ENCODE peak calls at places on chromosomes 6 and 20, in five cellular contexts. M, S, G, V and N are unnamed samples.

GRCh38 chr6:149566372-149567193 is at the start of gene GINM1:
- DNase-seq in G (peak; percentile 36), S (peak; percentile 42), V (peak; percentile 43), M (peak; percentile 47), N (peak; percentile 46)

GRCh38 chr6:13575377-13575775 is 975 bp downstream of the SIRT5 start:
- DNase-seq in S (no peak), M (no peak), G (no peak), V (no peak), N (no peak)

GRCh38 chr20:11792229-11792953 is 125.3 kb upstream of the BTBD3 start:
- DNase-seq in M (no peak), V (no peak), S (no peak), G (no peak), N (no peak)

GRCh38 chr20:23920936-23921335 is 41.4 kb upstream of the CST5 start:
- DNase-seq in M (no peak), S (no peak), G (no peak), V (no peak), N (no peak)

GRCh38 chr20:62483613-62484468 is 8.0 kb upstream of the GATA5 start:
- DNase-seq in M (no peak), S (no peak), G (no peak), V (no peak), N (no peak)

GRCh38 chr20:10522328-10522727 is 87.2 kb downstream of the SLX4IP start:
- DNase-seq in M (no peak), G (no peak), V (no peak), S (no peak), N (no peak)

GRCh38 chr6:30100585-30101422 is 12.1 kb downstream of the TRIM31 start:
- DNase-seq in G (no peak), M (peak; percentile 49), V (peak; percentile 56), S (no peak), N (peak; percentile 32)

GRCh38 chr6:169235286-169235685 is 18.4 kb downstream of the THBS2 start:
- DNase-seq in V (no peak), M (no peak), S (no peak), G (no peak), N (no peak)

GRCh38 chr6:167530960-167531359 is 206.1 kb downstream of the TTLL2 start:
- DNase-seq in S (no peak), V (no peak), M (no peak), G (no peak), N (no peak)

GRCh38 chr6:33583591-33584155 is 3.6 kb upstream of the BAK1 start:
- DNase-seq in V (no peak), M (no peak), G (no peak), S (no peak), N (no peak)

GRCh38 chr6:39707962-39708683 is 17.1 kb downstream of the KIF6 start:
- DNase-seq in G (peak; percentile 74), S (no peak), M (no peak), V (no peak), N (no peak)

DNA sequence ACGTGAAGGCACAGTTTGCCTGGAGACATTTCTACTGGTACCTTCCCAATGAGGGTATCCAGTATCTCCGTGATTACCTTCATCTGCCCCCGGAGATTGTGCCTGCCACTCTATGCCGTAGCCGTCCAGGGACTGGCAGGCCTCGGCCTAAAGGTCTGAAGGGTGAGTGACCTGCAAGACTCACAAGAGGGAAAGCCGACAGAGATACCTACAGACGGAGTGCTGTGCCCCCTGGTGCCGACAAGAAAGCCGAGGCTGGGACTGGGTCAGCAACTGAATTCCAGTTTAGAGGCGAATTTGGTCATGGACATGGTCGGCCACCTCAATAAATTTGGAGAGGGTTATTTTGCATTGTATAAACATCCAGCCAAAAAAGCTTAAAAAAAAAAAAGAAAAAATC is 420.3 kb upstream of the FLRT3 start:
- DNase-seq in V (no peak), S (no peak), G (no peak), M (no peak), N (no peak)
- TF ChIP-seq CTCF in V (no peak), S (no peak), G (no peak), M (no peak), N (no peak)

DNA sequence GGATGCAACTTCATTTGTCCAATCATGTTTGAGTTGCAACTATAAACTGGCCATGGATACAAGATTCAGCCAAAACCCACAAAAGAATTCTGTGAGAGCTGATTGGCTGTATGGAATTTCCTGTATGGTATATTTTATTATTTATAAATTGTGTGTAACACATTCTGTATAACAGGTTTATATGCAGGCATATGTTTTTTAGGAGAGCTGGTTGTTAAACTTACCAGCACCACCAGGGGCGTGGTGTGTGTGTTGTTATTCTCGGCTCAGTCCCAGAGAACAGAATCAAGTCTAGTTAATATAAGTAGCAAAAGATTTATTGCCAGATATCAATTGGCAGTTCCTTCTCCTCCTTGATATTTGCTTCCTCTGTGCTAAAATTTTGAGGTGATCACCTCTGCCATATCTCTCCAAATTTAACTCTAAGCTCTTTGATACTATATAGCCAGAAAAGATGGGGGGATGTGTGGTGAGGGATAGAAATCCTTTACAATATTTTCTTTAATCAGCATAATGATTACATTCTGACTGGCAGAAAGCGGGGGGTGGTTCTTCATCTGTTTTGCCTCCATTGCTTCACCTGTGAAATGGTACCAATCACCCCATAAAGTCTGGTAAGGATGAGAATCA is 22.9 kb downstream of the CNBD2 start:
- DNase-seq in G (peak; percentile 21), M (no peak), S (no peak), V (no peak), N (peak; percentile 50)
- TF ChIP-seq CTCF in G (peak; percentile 70), M (no peak), S (peak; percentile 49), V (no peak), N (peak; percentile 37)

DNA sequence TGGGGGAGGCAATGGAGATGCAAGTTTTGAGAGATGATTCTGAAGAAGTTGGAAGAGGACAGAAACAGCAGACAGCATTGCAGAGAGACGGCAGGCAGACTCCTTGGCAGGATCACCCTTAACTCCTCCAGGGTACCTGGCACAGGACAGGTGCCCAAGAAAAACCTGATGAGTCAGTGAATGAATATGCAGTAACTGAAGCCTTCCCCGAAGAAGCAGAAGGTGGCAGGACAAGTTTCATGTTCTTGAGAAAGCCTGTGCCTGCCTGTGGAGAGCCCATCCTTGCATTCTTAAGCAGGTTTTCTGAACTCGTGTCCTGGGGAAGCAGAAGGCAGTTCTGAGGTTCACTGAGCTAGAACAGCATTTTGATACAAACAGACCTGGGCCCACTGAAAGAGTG is 79.6 kb upstream of the SASH1 start:
- DNase-seq in G (no peak), S (no peak), V (no peak), M (no peak), N (peak; percentile 77)
- TF ChIP-seq CTCF in G (no peak), S (no peak), V (no peak), M (no peak), N (no peak)

GRCh38 chr6:108362455-108362854 is 67.6 kb downstream of the AFG1L start:
- DNase-seq in V (no peak), G (no peak), S (no peak), M (no peak), N (no peak)

GRCh38 chr6:108361312-108361932 is 66.6 kb downstream of the AFG1L start:
- DNase-seq in S (no peak), M (no peak), G (peak; percentile 28), V (no peak), N (no peak)

GRCh38 chr6:108360919-108361311 is 66.1 kb downstream of the AFG1L start:
- DNase-seq in M (no peak), V (no peak), S (no peak), G (no peak), N (no peak)

GRCh38 chr6:108363113-108363512 is 68.3 kb downstream of the AFG1L start:
- DNase-seq in S (no peak), M (no peak), V (no peak), G (no peak), N (no peak)

DNA sequence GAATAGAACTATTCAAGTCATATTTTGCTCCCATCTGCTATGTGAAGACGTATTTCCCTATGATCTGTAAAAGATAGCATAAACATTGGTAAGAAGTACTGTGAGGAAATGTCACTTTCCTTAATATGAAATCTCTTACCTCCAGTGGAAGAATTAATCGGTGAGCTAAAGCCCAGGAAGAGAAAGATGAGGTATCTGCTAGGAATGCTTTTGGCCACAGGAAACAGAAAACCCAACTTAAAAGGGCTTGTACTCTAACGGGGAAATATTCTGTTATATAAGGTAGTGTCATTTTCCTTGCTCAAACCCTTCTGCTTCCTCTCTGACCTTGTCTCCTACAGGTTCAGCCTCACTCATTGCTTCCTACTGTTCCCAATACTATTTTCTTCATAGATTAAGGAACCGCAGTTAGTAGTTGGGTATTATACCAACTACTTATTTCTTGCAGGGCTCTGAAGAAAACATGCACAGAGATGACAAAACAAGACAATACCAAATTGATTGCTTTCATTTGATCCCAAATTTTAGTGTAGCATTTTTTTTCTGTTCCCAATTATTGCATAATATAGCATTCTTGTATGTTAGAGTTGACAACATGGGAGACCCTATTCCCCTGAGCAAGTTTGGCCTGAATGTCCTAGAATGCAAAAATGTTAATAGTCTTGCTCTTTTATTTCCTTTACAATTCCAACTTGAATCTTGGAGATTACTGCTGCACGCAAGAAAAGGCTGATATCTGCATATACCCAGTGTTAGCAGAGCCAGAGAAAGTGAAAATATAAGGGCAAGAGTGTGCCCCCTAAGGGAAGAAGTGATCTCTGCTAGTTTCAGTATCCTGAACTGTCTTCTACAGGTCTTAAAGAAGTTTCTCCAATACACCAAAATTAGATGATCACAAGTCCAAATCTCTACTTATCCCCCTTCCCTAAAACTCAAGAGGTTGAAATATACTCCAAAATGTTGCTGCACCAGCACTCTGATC is 65.3 kb downstream of the AFG1L start:
- DNase-seq in M (no peak), S (no peak), G (no peak), V (no peak), N (no peak)
- TF ChIP-seq CTCF in M (no peak), S (no peak), G (no peak), V (no peak), N (no peak)

GRCh38 chr6:84218091-84218490 is 9.4 kb downstream of the CEP162 start:
- DNase-seq in S (no peak), M (no peak), V (no peak), G (no peak), N (no peak)

GRCh38 chr6:84224251-84224650 is 3.2 kb downstream of the CEP162 start:
- DNase-seq in G (peak; percentile 83), M (no peak), V (no peak), S (no peak), N (no peak)

GRCh38 chr6:84222426-84222825 is 5.0 kb downstream of the CEP162 start:
- DNase-seq in M (no peak), V (no peak), G (no peak), S (no peak), N (no peak)

GRCh38 chr6:84220809-84221409 is 6.5 kb downstream of the CEP162 start:
- DNase-seq in V (no peak), M (no peak), G (peak; percentile 43), S (no peak), N (peak; percentile 38)
- TF ChIP-seq CTCF in V (no peak), M (no peak), G (peak; percentile 62), S (peak; percentile 60), N (peak; percentile 60)

DNA sequence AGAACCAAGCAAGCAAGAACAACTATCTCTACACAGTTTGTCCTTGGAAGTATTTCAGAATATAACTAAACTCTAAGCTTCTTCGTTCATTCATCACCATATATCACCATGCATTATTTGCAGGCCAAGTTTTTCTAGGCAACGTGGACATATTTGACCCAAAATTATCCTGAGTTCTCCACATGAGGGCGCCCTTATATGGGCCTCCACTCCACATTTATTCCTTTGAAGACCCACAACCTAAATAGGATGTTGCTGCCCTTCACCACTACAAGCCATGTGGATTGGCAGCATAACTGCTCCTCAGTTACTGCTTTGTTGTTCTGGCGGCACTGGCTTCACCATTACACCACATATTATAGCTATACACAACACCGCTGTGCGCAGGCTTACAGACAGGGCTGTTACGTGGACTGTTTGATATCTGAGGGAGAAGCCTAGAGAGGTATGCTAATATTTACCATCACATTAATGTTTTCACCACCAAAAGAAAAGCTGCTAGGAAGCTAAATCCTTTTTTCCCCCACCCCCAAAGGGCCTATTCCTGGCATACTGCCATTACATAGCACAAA is 411.8 kb downstream of the C6orf118 start:
- DNase-seq in V (no peak), S (no peak), M (no peak), G (no peak), N (peak; percentile 7)
- TF ChIP-seq CTCF in V (no peak), S (no peak), M (no peak), G (no peak), N (no peak)